ENCODE peak calls at places on chromosome 22, in four cellular contexts. U is K562, F is HepG2, Q is GM12878. M is an unnamed sample.

GRCh38 chr22:36595968-36596367 is 67.0 kb upstream of the EIF3D start:
- DNase-seq in Q (no peak), U (no peak), F (no peak), M (no peak)

GRCh38 chr22:36999463-36999862 is 19.8 kb downstream of the TST start:
- DNase-seq in F (no peak), U (peak), Q (no peak), M (no peak)

GRCh38 chr22:32644252-32645100 is 157.0 kb upstream of the TIMP3 start:
- DNase-seq in F (peak), Q (no peak), U (no peak), M (peak)

GRCh38 chr22:21568207-21569075 is 927 bp downstream of the UBE2L3 start:
- DNase-seq in U (peak), Q (no peak), F (peak), M (peak)

GRCh38 chr22:26617251-26618199 is at the start of gene CRYBB1:
- DNase-seq in U (peak), Q (no peak), F (no peak), M (peak)

GRCh38 chr22:20114506-20115475 is 1.1 kb upstream of the RANBP1 start:
- DNase-seq in U (no peak), F (no peak), Q (no peak), M (no peak)

GRCh38 chr22:33792837-33793236 is 127.4 kb downstream of the LARGE1 start:
- DNase-seq in Q (no peak), U (no peak), F (no peak), M (no peak)

GRCh38 chr22:40533712-40534378 is 102.7 kb downstream of the MRTFA start:
- DNase-seq in F (no peak), U (peak), Q (peak), M (peak)

GRCh38 chr22:19877626-19878339 is 23.1 kb upstream of the GNB1L start:
- DNase-seq in F (no peak), U (no peak), Q (no peak), M (peak)

GRCh38 chr22:48138855-48139254 is 1376.4 kb downstream of the TBC1D22A start:
- DNase-seq in F (no peak), Q (no peak), U (no peak), M (no peak)

GRCh38 chr22:50621491-50621880 is 6.5 kb downstream of the ARSA start:
- DNase-seq in U (no peak), Q (peak), F (no peak), M (no peak)

GRCh38 chr22:25736378-25737011 is 5.5 kb upstream of the MYO18B start:
- DNase-seq in F (no peak), Q (no peak), U (no peak), M (no peak)

GRCh38 chr22:37443977-37444376 is 16.7 kb upstream of the ELFN2 start:
- DNase-seq in F (no peak), U (no peak), Q (no peak), M (no peak)

GRCh38 chr22:35742342-35743100 is 24.8 kb downstream of the APOL5 start:
- DNase-seq in F (no peak), U (peak), Q (no peak), M (peak)

GRCh38 chr22:33335611-33336279 is 277.6 kb upstream of the SYN3 start:
- DNase-seq in U (no peak), F (peak), Q (no peak), M (no peak)

GRCh38 chr22:26615149-26615548 is 2.7 kb downstream of the CRYBB1 start:
- DNase-seq in Q (peak), F (no peak), U (no peak), M (no peak)

GRCh38 chr22:49301398-49302149 is 526.1 kb downstream of the BRD1 start:
- DNase-seq in U (no peak), Q (no peak), F (no peak), M (no peak)

GRCh38 chr22:49302530-49302929 is 525.1 kb downstream of the BRD1 start:
- DNase-seq in U (no peak), F (no peak), Q (no peak), M (no peak)

GRCh38 chr22:49300951-49301397 is 526.7 kb downstream of the BRD1 start:
- DNase-seq in U (no peak), Q (no peak), F (no peak), M (no peak)

GRCh38 chr22:49303061-49303735 is 524.5 kb downstream of the BRD1 start:
- DNase-seq in Q (no peak), U (no peak), F (no peak), M (no peak)

GRCh38 chr22:49302150-49302460 is 525.6 kb downstream of the BRD1 start:
- DNase-seq in U (no peak), F (no peak), Q (no peak), M (no peak)
- TF ChIP-seq SMC3 in U (no peak), F (no peak), Q (no peak), M (no peak)

DNA sequence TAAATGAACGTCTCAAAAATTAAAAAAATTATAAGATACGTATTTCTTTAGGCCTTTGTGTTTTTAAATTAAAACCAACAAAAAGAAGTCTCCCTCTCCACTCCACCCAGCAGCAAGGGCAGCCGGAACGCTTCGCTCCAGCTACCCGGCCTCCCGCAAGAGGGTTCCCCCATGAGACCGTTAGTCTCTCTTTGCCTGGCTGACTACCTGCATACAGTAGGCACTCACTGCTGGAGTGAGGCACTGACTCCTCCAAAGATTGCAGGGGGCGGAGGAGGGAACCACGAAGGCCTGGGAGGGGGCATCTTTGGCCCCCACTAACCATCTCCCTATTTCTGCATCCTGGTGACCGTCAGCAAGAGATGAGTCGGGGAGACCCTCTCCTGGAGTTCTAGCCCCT is 10.1 kb downstream of the CBX6 start:
- DNase-seq in F (no peak), Q (no peak), U (no peak), M (no peak)
- H2AFZ ChIP-seq in F (no peak), Q (no peak), U (no peak), M (no peak)

DNA sequence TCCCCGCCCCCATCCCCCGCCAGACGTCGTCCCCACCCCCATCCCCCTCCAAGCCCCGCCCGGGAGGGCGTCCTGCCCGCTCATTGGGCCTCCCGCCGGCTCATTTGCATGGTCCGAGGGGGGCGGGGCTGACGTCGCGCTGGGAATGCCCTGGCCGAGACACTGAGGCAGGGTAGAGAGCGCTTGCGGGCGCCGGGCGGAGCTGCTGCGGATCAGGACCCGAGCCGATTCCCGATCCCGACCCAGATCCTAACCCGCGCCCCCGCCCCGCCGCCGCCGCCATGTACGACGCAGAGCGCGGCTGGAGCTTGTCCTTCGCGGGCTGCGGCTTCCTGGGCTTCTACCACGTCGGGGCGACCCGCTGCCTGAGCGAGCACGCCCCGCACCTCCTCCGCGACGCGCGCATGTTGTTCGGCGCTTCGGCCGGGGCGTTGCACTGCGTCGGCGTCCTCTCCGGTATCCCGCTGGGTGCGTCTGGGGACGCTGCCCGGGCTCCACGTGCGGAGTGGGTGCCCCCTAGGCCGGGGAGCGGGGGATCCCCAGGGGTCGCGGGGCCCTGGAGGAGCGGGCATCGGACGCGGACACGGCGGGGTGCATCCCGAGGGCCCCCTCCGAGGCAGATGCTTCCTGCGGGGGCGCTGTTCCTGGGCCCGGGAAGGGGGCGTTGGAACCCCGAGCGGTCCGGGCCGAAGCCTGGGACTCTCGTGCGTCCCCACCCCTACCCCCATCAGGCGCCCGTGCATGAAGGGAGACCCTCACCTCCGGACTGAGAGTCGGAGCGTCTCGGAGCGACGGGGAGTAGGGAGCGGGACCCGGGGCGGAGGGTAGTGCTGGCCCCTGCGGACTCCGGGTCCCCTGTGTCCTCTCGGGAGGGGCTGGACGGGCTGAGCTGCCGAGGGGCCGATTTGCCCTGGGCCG is at the start of gene PNPLA3:
- DNase-seq in Q (no peak), F (peak), U (peak), M (peak)
- TF ChIP-seq POLR2A in Q (peak), F (peak), U (no peak), M (peak)

GRCh38 chr22:46263208-46263575 is at the start of gene PKDREJ:
- DNase-seq in Q (no peak), U (no peak), F (no peak), M (no peak)

GRCh38 chr22:46272196-46272595 is 4.4 kb downstream of the TTC38 start:
- DNase-seq in U (no peak), Q (no peak), F (no peak), M (no peak)

GRCh38 chr22:46262449-46263207 is 515 bp downstream of the PKDREJ start:
- DNase-seq in Q (no peak), U (no peak), F (no peak), M (peak)

GRCh38 chr22:46269564-46269963 is 1.8 kb downstream of the TTC38 start:
- DNase-seq in Q (no peak), U (no peak), F (no peak), M (no peak)

DNA sequence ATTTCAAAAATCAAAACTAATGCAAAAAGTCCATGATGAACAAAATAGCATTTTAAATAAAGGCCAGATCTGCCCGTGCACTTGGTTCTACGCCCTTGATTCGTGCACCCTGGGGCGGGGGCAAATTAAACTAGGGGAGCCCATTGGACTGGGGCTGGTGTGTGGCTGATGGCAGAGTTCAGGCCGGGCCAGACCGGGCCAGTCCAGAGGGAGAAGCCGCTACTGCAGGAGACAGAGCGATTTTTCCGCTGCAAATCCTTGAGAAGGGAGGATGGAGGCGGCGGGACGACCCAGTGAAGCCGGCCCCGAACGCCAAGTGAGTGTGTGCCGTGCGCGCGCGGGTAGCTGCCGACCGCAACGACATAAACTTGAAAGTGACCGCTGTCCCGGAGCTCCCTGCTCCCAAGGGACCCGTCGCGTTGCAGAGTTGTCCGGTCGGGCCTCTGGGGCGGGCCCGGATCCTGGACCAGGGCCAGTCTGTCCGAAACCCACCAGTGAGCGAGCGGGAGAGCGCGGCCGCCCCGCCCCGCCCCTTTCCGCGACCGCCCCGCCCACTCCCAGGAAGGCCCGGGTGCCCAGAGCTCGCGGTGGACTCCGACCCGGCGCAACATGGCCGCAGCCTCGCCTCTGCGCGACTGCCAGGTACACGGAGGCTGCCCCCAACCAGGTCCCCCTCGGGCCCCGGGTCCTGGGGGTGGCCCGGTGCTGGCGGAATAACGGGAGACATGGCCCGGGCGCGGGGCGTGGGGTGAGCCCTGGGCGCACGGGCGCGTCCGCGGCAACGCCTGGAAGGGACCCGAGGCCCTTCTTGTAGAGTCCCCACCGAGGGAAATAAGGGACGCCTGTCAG is at the start of gene TTC38:
- DNase-seq in U (peak), Q (no peak), F (peak), M (peak)
- TF ChIP-seq SMC3 in U (no peak), Q (no peak), F (no peak), M (no peak)

GRCh38 chr22:16968218-16968595 is 39.8 kb downstream of the GAB4 start:
- DNase-seq in Q (no peak), U (no peak), F (no peak), M (no peak)

GRCh38 chr22:16965560-16965959 is 42.5 kb downstream of the GAB4 start:
- DNase-seq in Q (no peak), F (no peak), U (no peak), M (no peak)

GRCh38 chr22:16966251-16966650 is 41.8 kb downstream of the GAB4 start:
- DNase-seq in F (no peak), Q (no peak), U (no peak), M (no peak)

GRCh38 chr22:16969508-16970327 is 38.3 kb downstream of the GAB4 start:
- DNase-seq in F (no peak), Q (no peak), U (no peak), M (no peak)

DNA sequence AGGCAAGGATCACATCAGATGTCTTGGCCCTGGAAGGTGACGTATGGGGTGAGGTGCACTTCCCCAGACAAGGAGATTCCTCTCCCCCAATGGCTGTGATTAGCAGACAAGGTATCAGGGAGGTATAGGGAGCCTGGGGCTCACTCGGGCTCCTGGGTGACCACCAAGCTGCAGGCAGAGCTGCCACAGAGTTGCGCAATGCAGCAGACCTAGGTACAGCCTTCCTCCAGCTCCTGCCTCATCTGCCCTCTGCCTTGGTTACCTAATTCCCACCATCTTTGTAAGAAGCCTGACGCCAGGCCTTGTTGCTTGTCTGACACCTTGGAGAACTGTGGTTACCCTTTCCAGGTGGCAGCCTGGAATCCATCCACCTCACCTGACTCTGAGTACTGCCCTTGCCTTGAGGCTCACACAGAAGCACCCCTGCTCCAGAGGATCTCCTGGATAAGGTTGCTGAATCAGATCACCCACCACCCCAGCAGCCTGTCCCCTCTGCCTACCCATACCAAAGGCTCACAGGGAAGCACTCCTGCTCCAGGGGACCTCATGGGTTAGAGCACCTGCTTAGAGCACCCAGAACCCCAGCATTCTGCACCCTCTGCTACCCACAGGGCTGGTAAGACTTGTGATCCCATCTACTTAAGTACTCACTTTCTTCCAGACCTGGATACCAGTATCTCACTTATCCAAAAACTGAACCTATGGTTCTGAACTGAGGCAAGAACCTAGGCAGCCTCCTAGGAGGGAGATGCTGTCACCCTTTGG is 40.4 kb downstream of the GAB4 start:
- DNase-seq in U (no peak), F (no peak), Q (no peak), M (no peak)
- H2AFZ ChIP-seq in U (no peak), F (no peak), Q (no peak), M (no peak)

M was measured in IMR-90.